ENCODE peak calls at places on chromosomes 11 and 22, in six cellular contexts. One of them, this sample, is unnamed.

GRCh38 chr22:30371321-30371720 is 14.5 kb downstream of the CCDC157 start:
- DNase-seq in astrocyte of the spinal cord: no peak
- DNase-seq in HAP-1: no peak
- DNase-seq in PC-3: no peak
- DNase-seq in lower leg skin: no peak
- DNase-seq in body of pancreas: no peak
- DNase-seq in this sample: no peak

GRCh38 chr11:44572884-44573283 is 7.4 kb downstream of the CD82 start:
- DNase-seq in astrocyte of the spinal cord: no peak
- DNase-seq in HAP-1: no peak
- DNase-seq in PC-3: no peak
- DNase-seq in lower leg skin: peak; percentile 48
- DNase-seq in body of pancreas: peak; percentile 58
- DNase-seq in this sample: no peak

GRCh38 chr11:125787827-125788226 is at the start of gene PATE3:
- DNase-seq in astrocyte of the spinal cord: no peak
- DNase-seq in HAP-1: no peak
- DNase-seq in PC-3: no peak
- DNase-seq in lower leg skin: no peak
- DNase-seq in body of pancreas: no peak
- DNase-seq in this sample: no peak

GRCh38 chr11:6229911-6230310 is 4.5 kb downstream of the FHIP1B start:
- DNase-seq in astrocyte of the spinal cord: no peak
- DNase-seq in HAP-1: no peak
- DNase-seq in PC-3: no peak
- DNase-seq in lower leg skin: no peak
- DNase-seq in body of pancreas: no peak
- DNase-seq in this sample: no peak

GRCh38 chr11:35304393-35304790 is 115.0 kb downstream of the SLC1A2 start:
- DNase-seq in astrocyte of the spinal cord: peak; percentile 74
- DNase-seq in HAP-1: no peak
- DNase-seq in PC-3: peak; percentile 55
- DNase-seq in lower leg skin: no peak
- DNase-seq in body of pancreas: no peak
- DNase-seq in this sample: no peak

GRCh38 chr11:57427692-57428082 is 766 bp upstream of the SLC43A3 start:
- DNase-seq in astrocyte of the spinal cord: no peak
- DNase-seq in HAP-1: no peak
- DNase-seq in PC-3: no peak
- DNase-seq in lower leg skin: peak; percentile 89
- DNase-seq in body of pancreas: peak; percentile 32
- DNase-seq in this sample: no peak

GRCh38 chr22:41772645-41773044 is 27.8 kb upstream of the CCDC134 start:
- DNase-seq in astrocyte of the spinal cord: no peak
- DNase-seq in HAP-1: no peak
- DNase-seq in PC-3: peak; percentile 39
- DNase-seq in lower leg skin: no peak
- DNase-seq in body of pancreas: no peak
- DNase-seq in this sample: no peak

GRCh38 chr11:117573326-117573725 is 223.7 kb downstream of the DSCAML1 start:
- DNase-seq in astrocyte of the spinal cord: no peak
- DNase-seq in HAP-1: no peak
- DNase-seq in PC-3: no peak
- DNase-seq in lower leg skin: no peak
- DNase-seq in body of pancreas: no peak
- DNase-seq in this sample: no peak

GRCh38 chr22:45034821-45035220 is 25.0 kb upstream of the PHF21B start:
- DNase-seq in astrocyte of the spinal cord: no peak
- DNase-seq in HAP-1: no peak
- DNase-seq in PC-3: no peak
- DNase-seq in lower leg skin: no peak
- DNase-seq in body of pancreas: no peak
- DNase-seq in this sample: no peak

GRCh38 chr11:69760319-69760718 is 14.8 kb downstream of the FGF4 start:
- DNase-seq in astrocyte of the spinal cord: no peak
- DNase-seq in HAP-1: no peak
- DNase-seq in PC-3: no peak
- DNase-seq in lower leg skin: no peak
- DNase-seq in body of pancreas: no peak
- DNase-seq in this sample: no peak

GRCh38 chr22:19522190-19522880 is 1.9 kb downstream of the CLDN5 start:
- DNase-seq in astrocyte of the spinal cord: no peak
- DNase-seq in HAP-1: no peak
- DNase-seq in PC-3: no peak
- DNase-seq in lower leg skin: no peak
- DNase-seq in body of pancreas: no peak
- DNase-seq in this sample: no peak

GRCh38 chr11:88115828-88116410 is 59.3 kb downstream of the RAB38 start:
- DNase-seq in astrocyte of the spinal cord: no peak
- DNase-seq in HAP-1: no peak
- DNase-seq in PC-3: no peak
- DNase-seq in lower leg skin: no peak
- DNase-seq in body of pancreas: no peak
- DNase-seq in this sample: no peak

GRCh38 chr11:65432133-65432650 is 9.6 kb downstream of the NEAT1 start:
- DNase-seq in astrocyte of the spinal cord: no peak
- DNase-seq in HAP-1: no peak
- DNase-seq in PC-3: no peak
- DNase-seq in lower leg skin: no peak
- DNase-seq in body of pancreas: no peak
- DNase-seq in this sample: no peak

GRCh38 chr11:74822187-74822586 is 73.5 kb downstream of the RNF169 start:
- DNase-seq in astrocyte of the spinal cord: peak; percentile 80
- DNase-seq in HAP-1: no peak
- DNase-seq in PC-3: no peak
- DNase-seq in lower leg skin: no peak
- DNase-seq in body of pancreas: no peak
- DNase-seq in this sample: no peak

GRCh38 chr11:36412781-36413383 is 97.2 kb downstream of the TRAF6 start:
- DNase-seq in astrocyte of the spinal cord: peak; percentile 74
- DNase-seq in HAP-1: no peak
- DNase-seq in PC-3: no peak
- DNase-seq in lower leg skin: no peak
- DNase-seq in body of pancreas: no peak
- DNase-seq in this sample: no peak

GRCh38 chr22:27632451-27633295 is 168.9 kb downstream of the MN1 start:
- DNase-seq in astrocyte of the spinal cord: no peak
- DNase-seq in HAP-1: no peak
- DNase-seq in PC-3: no peak
- DNase-seq in lower leg skin: no peak
- DNase-seq in body of pancreas: peak; percentile 42
- DNase-seq in this sample: no peak

GRCh38 chr22:21712751-21713427 is 22.7 kb downstream of the YPEL1 start:
- DNase-seq in astrocyte of the spinal cord: peak; percentile 80
- DNase-seq in HAP-1: peak; percentile 77
- DNase-seq in PC-3: peak; percentile 73
- DNase-seq in lower leg skin: peak; percentile 58
- DNase-seq in body of pancreas: peak; percentile 71
- DNase-seq in this sample: peak; percentile 32

GRCh38 chr11:46778416-46778815 is 59.4 kb downstream of the F2 start:
- DNase-seq in astrocyte of the spinal cord: no peak
- DNase-seq in HAP-1: no peak
- DNase-seq in PC-3: peak; percentile 53
- DNase-seq in lower leg skin: no peak
- DNase-seq in body of pancreas: no peak
- DNase-seq in this sample: no peak

GRCh38 chr11:83736689-83737088 is 450.5 kb upstream of the CCDC90B start:
- DNase-seq in astrocyte of the spinal cord: no peak
- DNase-seq in HAP-1: no peak
- DNase-seq in PC-3: peak; percentile 16
- DNase-seq in lower leg skin: no peak
- DNase-seq in body of pancreas: no peak
- DNase-seq in this sample: no peak

GRCh38 chr22:25714070-25714469 is 27.9 kb upstream of the MYO18B start:
- DNase-seq in astrocyte of the spinal cord: no peak
- DNase-seq in HAP-1: no peak
- DNase-seq in PC-3: no peak
- DNase-seq in lower leg skin: no peak
- DNase-seq in body of pancreas: no peak
- DNase-seq in this sample: no peak

GRCh38 chr11:59607703-59608454 is 7.7 kb downstream of the OSBP start:
- DNase-seq in astrocyte of the spinal cord: no peak
- DNase-seq in HAP-1: no peak
- DNase-seq in PC-3: no peak
- DNase-seq in lower leg skin: no peak
- DNase-seq in body of pancreas: no peak
- DNase-seq in this sample: no peak

GRCh38 chr11:75703709-75704237 is 13.9 kb upstream of the MOGAT2 start:
- DNase-seq in astrocyte of the spinal cord: no peak
- DNase-seq in HAP-1: no peak
- DNase-seq in PC-3: no peak
- DNase-seq in lower leg skin: no peak
- DNase-seq in body of pancreas: no peak
- DNase-seq in this sample: no peak

GRCh38 chr11:76838422-76839068 is 22.2 kb upstream of the ACER3 start:
- DNase-seq in astrocyte of the spinal cord: no peak
- DNase-seq in HAP-1: peak; percentile 47
- DNase-seq in PC-3: no peak
- DNase-seq in lower leg skin: no peak
- DNase-seq in body of pancreas: no peak
- DNase-seq in this sample: no peak

GRCh38 chr11:78156081-78156844 is 16.8 kb upstream of the ALG8 start:
- DNase-seq in astrocyte of the spinal cord: no peak
- DNase-seq in HAP-1: peak; percentile 78
- DNase-seq in PC-3: peak; percentile 19
- DNase-seq in lower leg skin: no peak
- DNase-seq in body of pancreas: no peak
- DNase-seq in this sample: no peak

DNA sequence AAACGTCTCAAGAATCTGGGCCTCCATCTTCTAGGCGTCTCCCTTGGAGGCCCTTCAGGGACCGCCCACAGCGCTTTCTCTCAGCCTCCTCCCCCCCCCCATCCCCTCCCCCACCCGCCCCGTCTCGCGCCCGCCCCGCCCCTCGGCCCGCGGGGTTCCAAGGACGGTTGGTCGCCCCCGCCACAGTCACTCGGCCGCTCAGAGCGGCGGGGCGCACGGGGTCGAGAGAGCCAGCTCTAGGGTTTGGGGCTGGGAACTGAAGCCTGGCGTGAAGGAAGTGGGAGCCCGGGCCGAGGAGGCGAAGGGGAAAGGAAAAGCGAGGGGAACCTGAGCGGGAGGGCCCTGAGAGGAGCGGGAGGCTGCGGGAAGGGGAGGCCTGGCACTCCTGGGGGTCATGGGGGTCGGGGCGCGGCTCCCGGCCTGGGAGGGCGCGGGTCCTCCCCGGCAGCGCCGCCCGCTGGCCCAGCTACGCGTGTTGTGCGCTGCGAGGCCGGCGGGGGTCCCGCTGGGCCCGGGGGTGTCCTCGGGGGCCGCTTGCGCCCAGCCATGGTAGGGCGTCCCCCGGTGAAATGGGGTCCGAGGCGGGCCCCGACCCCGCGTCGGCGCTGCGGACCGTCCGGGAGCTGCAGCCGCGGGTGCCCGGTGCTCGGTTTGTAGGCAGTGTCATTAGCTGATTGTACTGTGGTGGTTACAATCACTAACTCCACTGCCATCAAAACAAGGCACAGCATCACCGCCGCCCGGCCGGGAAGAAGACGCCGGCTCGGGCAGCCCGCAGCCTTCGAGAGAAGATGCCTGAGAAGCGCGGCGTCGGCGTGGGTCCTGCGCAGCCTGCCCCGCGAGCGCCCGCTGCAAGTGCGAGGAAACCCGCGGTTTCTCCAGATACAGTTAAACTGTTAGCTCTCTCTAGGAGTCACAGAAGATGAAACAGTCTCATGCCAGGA is at the start of gene BTG4:
- DNase-seq in astrocyte of the spinal cord: no peak
- DNase-seq in HAP-1: no peak
- DNase-seq in PC-3: no peak
- DNase-seq in lower leg skin: no peak
- DNase-seq in body of pancreas: no peak
- DNase-seq in this sample: no peak
- H3K4me3 ChIP-seq in astrocyte of the spinal cord: peak within 1 kb of the TSS; percentile 44
- H3K4me3 ChIP-seq in HAP-1: no peak within 1 kb of the TSS
- H3K4me3 ChIP-seq in PC-3: no peak within 1 kb of the TSS
- H3K4me3 ChIP-seq in lower leg skin: no peak within 1 kb of the TSS
- H3K4me3 ChIP-seq in body of pancreas: peak within 1 kb of the TSS; percentile 31
- H3K4me3 ChIP-seq in this sample: peak within 1 kb of the TSS; percentile 47

GRCh38 chr11:11037162-11037732 is 179.4 kb upstream of the ZBED5 start:
- DNase-seq in astrocyte of the spinal cord: no peak
- DNase-seq in HAP-1: no peak
- DNase-seq in PC-3: no peak
- DNase-seq in lower leg skin: no peak
- DNase-seq in body of pancreas: no peak
- DNase-seq in this sample: no peak
- H3K4me3 ChIP-seq in astrocyte of the spinal cord: no peak overlapping the region
- H3K4me3 ChIP-seq in HAP-1: no peak overlapping the region
- H3K4me3 ChIP-seq in PC-3: no peak overlapping the region
- H3K4me3 ChIP-seq in lower leg skin: no peak overlapping the region
- H3K4me3 ChIP-seq in body of pancreas: no peak overlapping the region
- H3K4me3 ChIP-seq in this sample: no peak overlapping the region

GRCh38 chr11:2765491-2765890 is 65.7 kb upstream of the KCNQ1OT1 start:
- DNase-seq in astrocyte of the spinal cord: no peak
- DNase-seq in HAP-1: no peak
- DNase-seq in PC-3: no peak
- DNase-seq in lower leg skin: no peak
- DNase-seq in body of pancreas: no peak
- DNase-seq in this sample: no peak
- H3K4me3 ChIP-seq in astrocyte of the spinal cord: no peak overlapping the region
- H3K4me3 ChIP-seq in HAP-1: no peak overlapping the region
- H3K4me3 ChIP-seq in PC-3: no peak overlapping the region
- H3K4me3 ChIP-seq in lower leg skin: no peak overlapping the region
- H3K4me3 ChIP-seq in body of pancreas: no peak overlapping the region
- H3K4me3 ChIP-seq in this sample: no peak overlapping the region

DNA sequence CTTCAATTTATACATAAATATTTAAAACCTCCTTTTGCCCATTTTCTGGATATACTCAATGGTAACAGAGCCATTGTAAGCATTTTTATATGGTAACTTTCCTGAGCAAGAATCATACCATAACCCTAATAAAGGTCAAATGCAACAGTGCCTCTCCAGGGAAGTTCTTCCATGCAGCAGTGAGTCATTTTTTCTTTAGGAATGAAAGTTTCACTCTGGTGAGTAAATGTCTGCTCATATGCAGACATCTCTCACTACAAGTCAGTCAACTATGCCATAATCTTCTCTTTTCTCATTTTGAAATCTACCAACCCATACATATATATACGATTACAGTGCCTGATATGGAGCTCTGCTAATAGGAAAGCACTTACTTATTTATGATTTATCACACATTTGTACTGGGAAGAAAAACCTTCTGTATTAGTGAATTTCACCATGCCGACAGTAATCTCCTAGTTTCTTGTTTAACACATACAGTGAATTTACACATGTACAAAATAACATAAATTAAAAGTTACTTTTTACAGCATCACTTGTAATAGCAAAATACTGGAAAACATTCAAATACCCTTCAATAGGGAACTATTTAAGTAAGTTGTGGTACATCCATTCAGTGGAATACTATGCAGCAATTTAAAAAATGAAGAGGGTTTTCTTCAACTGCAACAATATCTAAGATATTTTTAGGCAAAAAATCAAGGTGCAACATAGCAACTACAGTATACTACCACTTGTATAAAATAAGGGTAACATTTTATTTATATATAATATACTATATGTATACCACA is 16.0 kb downstream of the STK33 start:
- DNase-seq in astrocyte of the spinal cord: no peak
- DNase-seq in HAP-1: no peak
- DNase-seq in PC-3: peak; percentile 25
- DNase-seq in lower leg skin: no peak
- DNase-seq in body of pancreas: no peak
- DNase-seq in this sample: no peak
- H3K4me3 ChIP-seq in astrocyte of the spinal cord: no peak overlapping the region
- H3K4me3 ChIP-seq in HAP-1: no peak overlapping the region
- H3K4me3 ChIP-seq in PC-3: no peak overlapping the region
- H3K4me3 ChIP-seq in lower leg skin: no peak overlapping the region
- H3K4me3 ChIP-seq in body of pancreas: no peak overlapping the region
- H3K4me3 ChIP-seq in this sample: no peak overlapping the region